ENCODE peak calls at places on chromosomes 7 and 10, in five cellular contexts. Q, S, I, X and U are unnamed samples.

GRCh38 chr10:123891147-123892011 is at the start of gene CPXM2:
- DNase-seq in Q (no peak), S (no peak), I (no peak), X (no peak), U (no peak)

GRCh38 chr10:75127481-75127880 is 16.0 kb downstream of the SAMD8 start:
- DNase-seq in Q (no peak), S (no peak), I (no peak), X (no peak), U (no peak)

GRCh38 chr7:81370857-81371256 is 399.0 kb downstream of the HGF start:
- DNase-seq in Q (no peak), S (no peak), I (no peak), X (no peak), U (no peak)

GRCh38 chr10:131149586-131149985 is 161.9 kb downstream of the TCERG1L start:
- DNase-seq in Q (no peak), S (no peak), I (no peak), X (no peak), U (no peak)

GRCh38 chr7:155965010-155965409 is 152.7 kb upstream of the SHH start:
- DNase-seq in Q (no peak), S (no peak), I (peak; percentile 2), X (no peak), U (no peak)

GRCh38 chr10:128393546-128393945 is 267.3 kb upstream of the MKI67 start:
- DNase-seq in Q (no peak), S (no peak), I (no peak), X (no peak), U (no peak)

GRCh38 chr7:114273218-114273617 is 141.4 kb upstream of the FOXP2 start:
- DNase-seq in Q (no peak), S (no peak), I (no peak), X (no peak), U (no peak)

GRCh38 chr10:11919271-11919670 is 96.1 kb downstream of the PROSER2 start:
- DNase-seq in Q (no peak), S (no peak), I (no peak), X (no peak), U (no peak)

GRCh38 chr10:46216836-46217748 is 69.7 kb upstream of the ANTXRL start:
- DNase-seq in Q (no peak), S (no peak), I (no peak), X (peak; percentile 45), U (no peak)

GRCh38 chr7:98249106-98249505 is 2.9 kb downstream of the TECPR1 start:
- DNase-seq in Q (no peak), S (no peak), I (no peak), X (no peak), U (no peak)

GRCh38 chr7:76216683-76217082 is 15.0 kb downstream of the SRRM3 start:
- DNase-seq in Q (no peak), S (no peak), I (no peak), X (no peak), U (no peak)

GRCh38 chr10:103804866-103805265 is 50.5 kb downstream of the SH3PXD2A start:
- DNase-seq in Q (no peak), S (no peak), I (no peak), X (no peak), U (no peak)

GRCh38 chr7:44445986-44446671 is 44.3 kb downstream of the NUDCD3 start:
- DNase-seq in Q (no peak), S (no peak), I (no peak), X (no peak), U (no peak)

GRCh38 chr7:54689394-54690058 is 69.5 kb downstream of the SEC61G start:
- DNase-seq in Q (no peak), S (no peak), I (peak; percentile 3), X (no peak), U (no peak)

GRCh38 chr7:2609001-2609411 is 22.8 kb upstream of the TTYH3 start:
- DNase-seq in Q (no peak), S (no peak), I (peak; percentile 59), X (no peak), U (no peak)

DNA sequence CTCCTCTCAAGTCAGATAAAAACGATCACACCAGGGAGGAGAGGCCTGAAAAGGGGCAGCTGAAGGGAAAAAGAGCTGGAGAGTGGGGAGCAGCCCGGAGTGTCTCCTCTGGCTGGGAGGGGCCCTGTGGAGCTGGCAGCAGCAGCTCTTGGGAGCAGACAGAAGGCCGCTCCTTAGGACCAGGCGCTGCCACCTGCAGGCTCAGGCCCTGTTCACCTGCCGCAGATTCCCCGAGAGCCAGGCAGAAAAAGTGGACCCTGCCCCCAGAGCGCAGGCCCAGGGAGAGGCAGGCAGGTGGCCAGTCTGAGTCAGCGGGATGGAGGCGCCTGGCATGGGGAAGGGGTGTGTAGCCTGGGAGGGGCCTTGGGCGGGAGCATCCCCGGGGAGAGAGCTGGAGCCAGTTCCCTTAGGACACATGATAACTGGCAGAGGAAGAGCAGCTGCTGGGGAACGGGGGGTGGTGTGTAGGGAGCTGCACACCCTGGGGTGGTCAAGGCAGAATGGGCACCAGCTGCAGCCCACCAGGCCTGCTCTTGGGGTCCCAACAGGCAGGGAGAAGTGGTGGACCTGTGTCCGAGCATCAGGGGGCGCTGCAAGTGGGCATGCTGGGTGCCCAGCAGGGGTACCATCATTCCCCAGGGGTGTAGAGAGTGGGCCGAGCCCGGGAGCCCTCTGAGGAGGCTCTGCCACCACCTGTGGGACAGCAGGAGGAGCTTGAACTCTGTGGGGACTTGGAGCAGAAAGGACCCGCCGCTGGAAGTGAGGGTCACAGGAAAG is 177.2 kb upstream of the RHEB start:
- DNase-seq in Q (no peak), S (no peak), I (no peak), X (no peak), U (no peak)
- TF ChIP-seq CTCF in Q (no peak), S (no peak), I (no peak), X (no peak), U (no peak)

GRCh38 chr10:29926649-29927048 is 132.7 kb downstream of the JCAD start:
- DNase-seq in Q (no peak), S (no peak), I (peak; percentile 80), X (no peak), U (peak; percentile 25)
- TF ChIP-seq CTCF in Q (no peak), S (peak; percentile 45), I (peak; percentile 84), X (peak; percentile 50), U (peak; percentile 78)

GRCh38 chr10:64271983-64272382 is 750.8 kb downstream of the REEP3 start:
- DNase-seq in Q (no peak), S (no peak), I (no peak), X (no peak), U (no peak)
- TF ChIP-seq CTCF in Q (no peak), S (no peak), I (no peak), X (no peak), U (no peak)

DNA sequence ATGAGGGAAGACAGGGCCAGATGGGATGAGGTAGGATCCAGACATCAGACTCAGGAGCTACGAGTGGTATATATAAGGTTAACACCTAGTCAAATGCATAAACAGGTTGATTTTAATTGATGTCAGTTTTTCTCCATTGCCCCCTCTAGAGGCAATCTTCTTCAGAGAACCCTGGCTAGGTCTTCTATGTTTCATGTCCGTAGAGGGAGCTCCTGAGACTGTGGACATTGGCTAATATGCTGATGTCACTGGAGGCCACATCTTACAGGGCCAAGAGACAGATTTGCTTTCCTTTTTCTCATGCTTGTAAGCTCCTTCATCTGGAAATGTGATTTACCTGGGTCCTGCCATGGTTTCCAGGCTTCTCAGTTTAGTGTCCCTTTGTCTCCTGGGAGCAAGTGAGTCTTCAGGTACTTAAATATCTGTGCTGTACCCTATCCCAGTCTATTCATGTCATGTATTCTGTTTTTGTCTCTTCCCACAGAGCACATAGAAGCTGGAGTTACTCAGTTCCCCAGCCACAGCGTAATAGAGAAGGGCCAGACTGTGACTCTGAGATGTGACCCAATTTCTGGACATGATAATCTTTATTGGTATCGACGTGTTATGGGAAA is 161.6 kb upstream of the PRSS1 start:
- DNase-seq in Q (no peak), S (no peak), I (peak; percentile 87), X (no peak), U (peak; percentile 81)
- TF ChIP-seq CTCF in Q (peak; percentile 57), S (no peak), I (peak; percentile 96), X (peak; percentile 43), U (peak; percentile 83)

GRCh38 chr7:127231415-127231814 is 21.3 kb downstream of the GRM8 start:
- DNase-seq in Q (no peak), S (no peak), I (no peak), X (no peak), U (no peak)

GRCh38 chr7:127230192-127230925 is 22.4 kb downstream of the GRM8 start:
- DNase-seq in Q (no peak), S (no peak), I (no peak), X (no peak), U (no peak)

DNA sequence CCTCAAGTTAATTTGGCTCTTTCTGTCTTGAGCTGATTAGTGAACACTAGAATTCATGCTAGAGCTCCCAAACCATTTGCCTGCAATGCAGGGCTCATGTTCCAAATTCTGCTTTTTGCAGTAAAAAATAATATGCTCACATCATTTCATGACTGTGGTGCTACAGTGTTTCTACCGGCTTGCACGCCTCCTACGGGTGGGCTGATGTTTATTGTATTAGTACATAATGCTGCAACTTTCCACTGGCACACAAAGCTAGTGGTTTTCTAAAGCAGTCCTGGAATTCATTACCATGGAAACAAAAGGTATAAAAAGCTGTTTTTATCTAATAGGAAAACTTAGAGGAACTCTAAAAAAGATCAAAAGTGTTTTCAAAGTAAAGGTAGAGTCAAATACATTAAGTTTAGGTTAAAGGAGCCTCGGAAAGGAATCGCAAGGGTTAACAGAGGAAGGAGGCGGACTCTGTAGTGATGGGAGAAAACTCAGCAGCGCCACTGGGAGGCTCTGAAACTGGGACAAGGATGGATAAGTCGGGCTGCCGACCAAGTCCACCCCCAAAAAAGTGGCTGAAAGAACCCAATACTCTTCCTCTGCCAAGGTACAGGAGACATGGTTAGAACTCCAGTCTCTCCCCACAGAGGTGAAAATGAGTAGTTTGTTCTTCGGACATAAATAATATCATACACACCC is 25.9 kb downstream of the GRM8 start:
- DNase-seq in Q (no peak), S (no peak), I (no peak), X (no peak), U (no peak)
- TF ChIP-seq CTCF in Q (no peak), S (no peak), I (no peak), X (no peak), U (no peak)